ENCODE peak calls at places on chromosome X, in six cellular contexts. I is IMR-90, K is H9, J is trophoblast cell, N is H1, V is mesenchymal stem cell. R is an unnamed sample.

GRCh38 chrX:5113128-5113527 is 1115.5 kb downstream of the NLGN4X start:
- DNase-seq in V (peak), J (peak), K (no peak), I (no peak), N (no peak), R (no peak)

GRCh38 chrX:49282647-49283011 is 13.0 kb downstream of the PPP1R3F start:
- DNase-seq in V (peak), I (peak), J (peak), K (peak), N (no peak), R (no peak)

GRCh38 chrX:97895751-97896150 is 1012.0 kb downstream of the RPA4 start:
- DNase-seq in K (no peak), I (peak), V (no peak), J (peak), N (no peak), R (no peak)

GRCh38 chrX:48681539-48682183 is 1.9 kb upstream of the WAS start:
- DNase-seq in I (no peak), J (no peak), N (no peak), V (no peak), K (no peak), R (no peak)

GRCh38 chrX:138255373-138255772 is 456.1 kb downstream of the FGF13 start:
- DNase-seq in N (no peak), V (no peak), K (no peak), I (no peak), J (no peak), R (no peak)

GRCh38 chrX:108353452-108353851 is 84.8 kb downstream of the COL4A6 start:
- DNase-seq in V (no peak), K (no peak), J (no peak), I (no peak), N (no peak), R (no peak)

GRCh38 chrX:108298165-108298602 is 140.0 kb downstream of the COL4A6 start:
- DNase-seq in J (no peak), I (no peak), K (no peak), V (no peak), N (no peak), R (no peak)

GRCh38 chrX:112851161-112851779 is 10.6 kb upstream of the AMOT start:
- DNase-seq in V (no peak), N (no peak), K (peak), I (no peak), J (no peak), R (no peak)

GRCh38 chrX:30990361-30990760 is 81.5 kb downstream of the FTHL17 start:
- DNase-seq in N (no peak), I (no peak), V (no peak), J (no peak), K (no peak), R (no peak)

GRCh38 chrX:20665441-20665840 is 398.7 kb upstream of the RPS6KA3 start:
- DNase-seq in J (peak), I (no peak), K (no peak), N (no peak), V (no peak), R (no peak)

GRCh38 chrX:113828470-113828869 is 755.4 kb upstream of the HTR2C start:
- DNase-seq in I (no peak), K (peak), V (no peak), N (no peak), J (no peak), R (no peak)

GRCh38 chrX:150456941-150457340 is 93.8 kb downstream of the MAMLD1 start:
- DNase-seq in N (no peak), V (no peak), J (no peak), K (no peak), I (no peak), R (no peak)

GRCh38 chrX:112066813-112067212 is 15.8 kb downstream of the TRPC5 start:
- DNase-seq in V (no peak), N (no peak), I (no peak), K (no peak), J (no peak), R (no peak)

GRCh38 chrX:63744850-63745249 is 40.2 kb downstream of the ARHGEF9 start:
- DNase-seq in N (no peak), J (no peak), V (no peak), K (no peak), I (no peak), R (no peak)

GRCh38 chrX:153816821-153817220 is 13.5 kb downstream of the PDZD4 start:
- DNase-seq in V (no peak), K (no peak), N (no peak), J (no peak), I (no peak), R (no peak)

GRCh38 chrX:110363241-110363640 is 4.6 kb downstream of the RTL9 start:
- DNase-seq in J (no peak), K (no peak), V (no peak), N (no peak), I (no peak), R (no peak)
- H3K14ac ChIP-seq in J (no peak), K (no peak), V (no peak), N (no peak), I (no peak), R (no peak)

DNA sequence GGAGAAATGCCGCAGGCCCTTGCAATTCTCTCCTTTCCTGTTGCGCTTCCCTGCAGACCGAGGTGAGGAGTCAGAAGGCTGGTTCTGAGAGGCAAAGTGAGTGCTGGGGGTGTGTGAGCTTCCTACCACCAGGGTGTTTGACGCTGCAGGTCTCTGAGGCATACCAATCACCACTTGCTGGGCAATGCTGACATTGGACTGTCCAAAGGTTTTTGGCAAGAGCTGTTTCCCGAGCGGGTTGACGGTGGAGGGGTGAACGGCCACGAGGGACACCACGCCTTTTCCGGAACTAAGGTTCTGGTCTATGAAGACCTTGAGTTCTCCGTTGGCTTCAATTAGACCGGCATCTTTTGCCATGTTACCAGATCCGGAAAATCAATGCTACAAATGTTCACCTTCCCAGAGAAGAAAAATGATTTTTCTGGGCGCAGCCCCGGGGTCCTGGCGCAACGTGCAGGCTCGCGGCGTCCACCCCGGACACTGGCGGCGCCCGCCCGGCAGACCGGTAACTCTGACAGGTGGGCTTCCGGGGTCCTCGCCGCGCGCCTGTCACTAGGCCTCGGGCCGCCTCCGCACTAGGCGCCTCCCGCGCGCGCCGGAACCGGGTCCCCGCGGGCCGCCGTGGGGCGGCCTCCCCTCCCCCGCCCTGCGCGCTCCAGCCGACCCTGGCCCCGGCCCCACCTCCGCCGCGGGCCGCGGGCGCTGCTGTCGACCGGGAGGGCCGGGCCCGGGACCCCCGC is 44.9 kb upstream of the FAM47C start:
- DNase-seq in N (peak), K (peak), V (no peak), J (peak), I (no peak), R (no peak)
- H3K18ac ChIP-seq in N (no peak), K (no peak), V (no peak), J (no peak), I (no peak), R (no peak)

GRCh38 chrX:54529166-54529558 is 857 bp upstream of the GNL3L start:
- DNase-seq in N (no peak), K (no peak), V (no peak), I (no peak), J (no peak), R (no peak)

GRCh38 chrX:54534271-54534670 is 4.3 kb downstream of the GNL3L start:
- DNase-seq in J (no peak), N (no peak), I (no peak), K (no peak), V (no peak), R (no peak)

GRCh38 chrX:54530358-54530900 is 410 bp downstream of the GNL3L start:
- DNase-seq in N (no peak), I (no peak), J (peak), K (no peak), V (no peak), R (no peak)

DNA sequence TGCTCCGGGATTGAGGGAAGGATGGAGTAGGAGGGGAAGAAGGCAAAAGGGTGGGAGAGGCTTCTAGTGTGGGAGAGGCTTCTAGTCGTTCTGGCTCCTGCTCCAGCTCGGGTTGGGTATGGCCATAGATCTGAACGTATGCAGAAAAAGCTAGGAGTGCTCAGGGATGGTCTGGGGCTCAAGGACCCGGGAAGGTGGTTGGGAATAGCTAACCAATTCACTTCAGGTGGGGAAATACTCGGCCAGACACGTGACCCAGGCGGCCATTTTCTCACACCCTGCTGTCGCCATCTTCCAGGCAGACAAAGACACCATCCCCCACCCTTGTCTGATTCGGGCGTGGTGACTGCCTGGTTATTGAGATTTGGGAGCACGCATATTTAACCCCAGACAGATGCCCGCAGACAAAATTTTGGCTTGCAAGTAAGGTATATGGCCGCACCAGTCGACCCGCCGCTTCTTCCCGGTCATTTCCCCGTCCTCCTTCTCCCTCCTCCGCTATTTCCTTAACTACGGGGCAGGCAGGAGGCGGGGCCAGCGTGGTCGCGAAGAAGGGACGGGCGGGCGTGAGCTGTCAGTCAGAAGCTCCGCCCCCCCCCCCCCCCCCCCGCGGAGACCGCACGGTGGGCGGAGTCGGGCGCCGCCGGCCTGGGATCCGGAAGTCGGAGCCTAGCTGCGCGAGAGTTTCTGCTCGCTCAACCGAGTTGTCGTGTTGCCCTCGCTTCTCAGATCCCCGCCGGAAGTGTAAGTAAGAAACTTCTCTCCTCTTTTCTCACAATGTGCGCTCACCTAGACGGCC is at the start of gene GNL3L:
- DNase-seq in K (peak), I (peak), V (peak), N (peak), J (peak), R (peak)
- H3K23ac ChIP-seq in K (no peak), I (peak), V (no peak), N (no peak), J (peak), R (no peak)

DNA sequence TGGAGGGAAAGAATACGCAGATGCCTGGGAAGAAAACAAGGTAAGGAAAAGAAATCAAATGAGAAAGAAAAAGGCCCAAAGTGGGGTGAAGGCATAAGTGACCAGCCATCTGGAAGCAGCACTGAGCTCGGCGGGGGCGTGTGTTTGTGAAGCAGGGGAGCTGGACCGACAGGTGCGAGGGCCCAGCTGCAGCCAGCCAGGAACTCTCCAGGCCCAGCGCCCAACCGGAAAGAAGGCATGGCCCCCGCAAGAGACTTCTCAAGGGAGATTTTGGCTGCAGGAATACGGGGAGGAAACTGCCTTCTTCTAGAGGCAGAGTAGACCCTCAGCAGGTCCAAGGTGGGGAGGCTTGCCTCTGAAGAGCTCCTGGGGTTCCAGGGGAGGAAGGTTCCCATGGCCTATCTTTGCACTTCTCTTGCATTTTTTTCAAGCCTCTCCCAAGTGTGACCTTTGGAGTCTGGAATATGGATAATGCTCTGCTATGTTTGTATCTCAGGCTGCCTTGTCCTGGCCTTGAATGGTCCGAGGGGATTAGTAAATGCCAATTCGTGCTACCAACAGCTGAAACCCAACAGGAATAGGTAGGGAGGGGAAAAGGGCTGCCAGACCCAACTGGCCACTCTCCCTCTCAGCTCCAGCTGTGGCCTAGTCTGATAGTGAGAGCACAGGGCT is 10.8 kb upstream of the CITED1 start:
- DNase-seq in N (no peak), I (no peak), K (no peak), J (no peak), V (no peak), R (no peak)
- H3K14ac ChIP-seq in N (no peak), I (no peak), K (no peak), J (no peak), V (no peak), R (no peak)

DNA sequence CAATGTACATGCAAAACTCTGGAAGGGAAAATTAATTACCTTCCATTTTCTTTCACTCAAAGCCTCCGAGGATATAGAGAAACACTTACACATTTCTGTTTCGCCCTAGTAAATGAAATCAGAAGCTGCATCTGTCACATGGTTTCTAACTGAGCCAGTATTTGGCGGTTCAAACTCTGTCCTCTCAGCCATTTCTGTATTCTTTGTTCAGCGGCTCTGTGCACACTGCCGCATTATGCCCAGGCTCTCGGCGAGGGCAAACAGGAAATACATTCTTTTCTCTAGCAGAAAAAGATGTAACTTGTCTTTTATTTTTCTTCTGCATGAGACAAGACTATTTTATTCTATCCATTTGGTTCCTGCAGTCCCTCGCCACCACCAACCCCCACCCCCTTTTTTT is 71.4 kb upstream of the GPM6B start:
- DNase-seq in J (no peak), K (no peak), I (no peak), V (no peak), N (no peak), R (no peak)
- H3K18ac ChIP-seq in J (no peak), K (no peak), I (no peak), V (no peak), N (no peak), R (no peak)

DNA sequence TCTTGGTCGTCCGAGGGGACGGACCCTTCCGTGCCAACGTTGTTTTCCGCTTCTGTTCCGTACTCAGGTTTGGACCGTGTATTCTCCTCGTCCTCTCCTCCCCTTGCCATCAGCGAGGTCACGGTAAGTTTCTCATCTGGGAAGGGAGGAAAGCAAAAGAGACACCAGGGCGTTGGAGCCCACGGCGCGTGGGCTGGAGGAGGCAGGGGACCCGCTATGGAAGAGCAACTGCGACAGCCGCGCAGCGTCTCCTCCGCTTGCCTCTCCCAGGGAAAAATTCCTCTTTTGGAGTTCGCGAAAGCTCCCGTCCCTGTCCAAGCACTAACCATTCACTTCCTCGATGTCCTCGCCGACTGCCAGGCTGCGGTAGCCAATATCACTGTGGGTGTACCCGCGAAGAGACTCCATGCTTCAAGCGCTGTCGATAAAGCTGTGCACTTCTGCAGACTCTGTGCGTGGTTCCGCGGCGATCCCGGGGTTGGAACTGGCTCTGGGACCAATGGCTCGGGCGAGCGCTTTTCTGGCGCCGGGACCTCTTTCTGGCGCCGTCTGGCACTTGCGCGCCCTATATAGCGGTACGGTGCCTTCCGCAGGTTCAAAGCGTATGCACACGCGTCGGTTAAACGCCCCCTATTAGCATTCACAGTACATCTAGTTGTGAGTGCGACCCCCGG is at the start of gene ESX1:
- DNase-seq in I (no peak), K (peak), V (peak), J (peak), N (peak), R (no peak)
- H3K23ac ChIP-seq in I (no peak), K (no peak), V (no peak), J (no peak), N (no peak), R (peak)

DNA sequence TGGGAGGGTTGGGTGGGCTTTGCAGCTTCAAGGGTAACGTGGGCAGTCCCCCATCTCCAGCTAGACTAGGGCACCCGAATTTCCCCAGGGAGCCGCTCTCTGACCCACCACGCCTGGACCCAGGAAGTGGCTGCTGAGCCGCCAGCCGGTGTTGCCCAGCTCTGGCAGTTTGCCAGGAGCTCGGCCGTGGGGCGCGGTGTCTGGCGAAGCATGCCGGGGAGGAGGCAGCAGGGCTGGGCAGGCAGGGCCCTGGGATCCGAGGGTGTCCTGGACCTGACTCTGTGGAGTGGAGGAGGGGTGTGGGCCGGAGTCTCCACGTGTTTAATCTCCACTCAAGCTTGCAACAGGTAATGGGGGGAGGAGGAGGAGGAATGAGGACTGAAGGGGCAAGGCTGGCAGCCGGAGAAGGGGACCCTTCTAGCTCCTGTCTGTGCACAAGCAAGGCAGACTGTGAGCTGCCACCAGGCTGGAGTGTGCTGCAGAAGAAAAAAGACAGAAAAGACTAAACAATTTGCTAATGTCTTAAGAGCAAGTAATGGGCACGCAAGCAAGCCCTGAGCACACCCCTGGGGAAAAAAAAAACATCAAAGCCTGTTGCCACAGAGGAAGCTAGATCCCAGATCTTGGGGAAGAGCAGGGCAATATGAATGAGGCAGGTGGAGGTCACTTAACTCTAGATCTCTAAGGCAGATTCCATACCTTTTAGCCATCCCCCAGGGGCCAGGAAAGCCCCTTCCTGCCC is 2.4 kb downstream of the LONRF3 start:
- DNase-seq in K (no peak), V (peak), N (no peak), I (no peak), J (peak), R (no peak)
- H3K14ac ChIP-seq in K (no peak), V (no peak), N (no peak), I (no peak), J (no peak), R (no peak)

GRCh38 chrX:15750611-15751159 is 12.6 kb downstream of the CA5B start:
- DNase-seq in K (no peak), J (no peak), I (no peak), V (peak), N (no peak), R (no peak)

GRCh38 chrX:15749642-15750610 is 11.9 kb downstream of the CA5B start:
- DNase-seq in N (no peak), J (peak), K (no peak), I (peak), V (peak), R (no peak)

GRCh38 chrX:15745179-15745578 is 7.1 kb downstream of the CA5B start:
- DNase-seq in J (no peak), V (peak), N (no peak), I (peak), K (no peak), R (no peak)

GRCh38 chrX:15744181-15744867 is 6.3 kb downstream of the CA5B start:
- DNase-seq in I (no peak), N (no peak), K (no peak), V (no peak), J (no peak), R (no peak)

DNA sequence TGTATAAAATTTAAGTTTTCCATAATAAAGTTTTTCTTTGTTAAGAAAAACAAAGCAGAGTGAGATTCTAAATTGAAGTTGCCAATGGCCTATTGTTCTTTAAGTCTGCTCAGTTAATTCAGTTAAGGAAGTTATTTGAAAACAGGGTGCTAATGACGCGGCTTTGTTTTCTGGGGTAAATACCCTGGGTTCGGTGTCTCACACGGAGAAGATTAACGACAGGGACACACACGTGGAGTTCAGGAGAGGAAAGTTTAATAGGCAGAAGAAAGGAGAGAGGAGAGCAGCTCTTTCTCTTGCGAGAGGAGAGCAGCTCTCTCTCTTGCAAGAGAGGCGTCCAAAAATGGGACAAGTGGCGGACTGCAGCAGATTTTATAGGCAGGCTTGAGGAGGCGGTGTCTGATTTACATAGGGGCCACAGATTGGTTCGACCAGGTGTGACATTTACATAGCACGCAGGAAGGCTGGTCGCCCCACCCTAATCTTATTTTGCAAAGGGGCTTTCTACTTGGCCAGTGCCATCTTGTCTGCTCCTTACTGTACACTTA is 9.6 kb downstream of the CA5B start:
- DNase-seq in N (no peak), J (no peak), I (no peak), V (no peak), K (no peak), R (no peak)
- H3K18ac ChIP-seq in N (peak), J (no peak), I (no peak), V (no peak), K (no peak), R (no peak)